ENCODE peak calls at places on chromosomes 4 and X, in six cellular contexts. S is Caco-2, B is lung, N is A673, V is cardiac fibroblast, P is right cardiac atrium. E is an unnamed sample.

GRCh38 chrX:41759817-41760216 is 35.8 kb downstream of the GPR82 start:
- DNase-seq in S (peak), B (no peak), N (peak), V (peak), P (no peak), E (peak)

GRCh38 chr4:93313207-93313606 is 515.3 kb upstream of the ATOH1 start:
- DNase-seq in S (no peak), B (no peak), N (peak), V (no peak), P (no peak), E (no peak)

GRCh38 chrX:75301060-75301459 is 27.2 kb downstream of the UPRT start:
- DNase-seq in S (no peak), B (no peak), N (no peak), V (peak), P (no peak), E (no peak)

GRCh38 chr4:15003891-15004700 is 1.8 kb downstream of the CPEB2 start:
- DNase-seq in S (peak), B (peak), N (peak), V (peak), P (peak), E (no peak)

GRCh38 chr4:93066746-93067145 is 761.8 kb upstream of the ATOH1 start:
- DNase-seq in S (no peak), B (no peak), N (peak), V (no peak), P (no peak), E (no peak)

GRCh38 chr4:36399762-36400353 is 118.4 kb downstream of the DTHD1 start:
- DNase-seq in S (peak), B (no peak), N (peak), V (peak), P (no peak), E (no peak)

GRCh38 chrX:28584025-28584424 is 3.2 kb upstream of the IL1RAPL1 start:
- DNase-seq in S (no peak), B (no peak), N (no peak), V (no peak), P (no peak), E (no peak)

GRCh38 chrX:101619336-101619735 is 1.5 kb upstream of the ARMCX6 start:
- DNase-seq in S (peak), B (no peak), N (peak), V (no peak), P (no peak), E (no peak)

GRCh38 chrX:17525266-17525665 is 150.3 kb downstream of the NHS start:
- DNase-seq in S (no peak), B (no peak), N (no peak), V (no peak), P (no peak), E (no peak)

GRCh38 chrX:64427281-64427680 is 32.0 kb upstream of the MTMR8 start:
- DNase-seq in S (no peak), B (no peak), N (no peak), V (no peak), P (no peak), E (no peak)

GRCh38 chrX:30577362-30577961 is at the start of gene TASL:
- DNase-seq in S (no peak), B (no peak), N (no peak), V (no peak), P (peak), E (no peak)

GRCh38 chrX:65750674-65751469 is 83.4 kb downstream of the MSN start:
- DNase-seq in S (no peak), B (no peak), N (no peak), V (no peak), P (no peak), E (no peak)

GRCh38 chr4:122178961-122179360 is 26.8 kb downstream of the BLTP1 start:
- DNase-seq in S (no peak), B (no peak), N (no peak), V (no peak), P (no peak), E (no peak)

GRCh38 chr4:95465010-95465409 is 83.8 kb downstream of the UNC5C start:
- DNase-seq in S (peak), B (no peak), N (no peak), V (no peak), P (no peak), E (no peak)

GRCh38 chrX:55783723-55784122 is 66.2 kb downstream of the RRAGB start:
- DNase-seq in S (no peak), B (no peak), N (no peak), V (no peak), P (no peak), E (no peak)

GRCh38 chr4:5504486-5504885 is 203.9 kb downstream of the EVC2 start:
- DNase-seq in S (no peak), B (no peak), N (no peak), V (no peak), P (no peak), E (no peak)

GRCh38 chr4:124206779-124207605 is 505.5 kb downstream of the ANKRD50 start:
- DNase-seq in S (no peak), B (no peak), N (peak), V (peak), P (no peak), E (no peak)

GRCh38 chr4:83125738-83126141 is 11.2 kb upstream of the PLAC8 start:
- DNase-seq in S (no peak), B (no peak), N (no peak), V (no peak), P (no peak), E (no peak)

GRCh38 chrX:74535211-74535621 is 79.2 kb downstream of the RLIM start:
- DNase-seq in S (no peak), B (no peak), N (peak), V (peak), P (no peak), E (no peak)

GRCh38 chr4:19155568-19155967 is 1096.1 kb upstream of the SLIT2 start:
- DNase-seq in S (no peak), B (no peak), N (no peak), V (no peak), P (no peak), E (no peak)

GRCh38 chr4:48831532-48832015 is 686 bp downstream of the OCIAD1 start:
- DNase-seq in S (no peak), B (no peak), N (peak), V (peak), P (no peak), E (no peak)

GRCh38 chrX:42195506-42195905 is 272.2 kb upstream of the CASK start:
- DNase-seq in S (peak), B (no peak), N (no peak), V (no peak), P (no peak), E (no peak)

GRCh38 chr4:72909461-72909860 is 160.1 kb downstream of the COX18 start:
- DNase-seq in S (peak), B (no peak), N (no peak), V (no peak), P (no peak), E (no peak)

GRCh38 chrX:25872786-25873185 is 265.4 kb upstream of the MAGEB18 start:
- DNase-seq in S (no peak), B (no peak), N (no peak), V (no peak), P (no peak), E (no peak)

GRCh38 chr4:41611124-41611838 is 73.3 kb downstream of the LIMCH1 start:
- DNase-seq in S (no peak), B (no peak), N (no peak), V (no peak), P (no peak), E (no peak)

GRCh38 chrX:10109695-10110094 is 47.1 kb upstream of the CLCN4 start:
- DNase-seq in S (no peak), B (peak), N (no peak), V (peak), P (peak), E (no peak)

GRCh38 chr4:141102367-141102766 is 30.9 kb downstream of the RNF150 start:
- DNase-seq in S (no peak), B (no peak), N (no peak), V (peak), P (no peak), E (no peak)

GRCh38 chr4:100421356-100421978 is 96.4 kb downstream of the EMCN start:
- DNase-seq in S (no peak), B (no peak), N (peak), V (peak), P (no peak), E (peak)

GRCh38 chr4:144648042-144648441 is 2.1 kb downstream of the HHIP start:
- DNase-seq in S (no peak), B (no peak), N (no peak), V (no peak), P (no peak), E (no peak)

GRCh38 chr4:147492761-147493160 is 11.9 kb downstream of the EDNRA start:
- DNase-seq in S (no peak), B (no peak), N (peak), V (peak), P (no peak), E (no peak)

GRCh38 chr4:1413221-1413663 is 7.0 kb upstream of the NKX1-1 start:
- DNase-seq in S (no peak), B (no peak), N (no peak), V (no peak), P (no peak), E (no peak)

GRCh38 chrX:53125506-53125905 is 31.6 kb downstream of the KANTR start:
- DNase-seq in S (no peak), B (no peak), N (no peak), V (no peak), P (no peak), E (no peak)

GRCh38 chr4:141215972-141216761 is 4.5 kb upstream of the ZNF330 start:
- DNase-seq in S (no peak), B (no peak), N (no peak), V (no peak), P (no peak), E (no peak)

GRCh38 chrX:54794795-54795194 is 3.3 kb downstream of the ITIH6 start:
- DNase-seq in S (no peak), B (no peak), N (no peak), V (no peak), P (no peak), E (no peak)